ENCODE peak calls at places on chromosomes 16 and 17, in five cellular contexts. One of them, this sample, is unnamed. For H3K4me1 and H3K36me3, the result is how much of the 10 kb centered on the place peaks cover.

GRCh38 chr17:80947200-80947940 is 44.3 kb upstream of the CHMP6 start:
- DNase-seq in HCT116: no peak
- DNase-seq in adrenal gland: peak
- DNase-seq in fibroblast of lung: no peak
- DNase-seq in PC-3: no peak
- DNase-seq in this sample: no peak

GRCh38 chr17:27573971-27574525 is 56.9 kb upstream of the LGALS9 start:
- DNase-seq in HCT116: no peak
- DNase-seq in adrenal gland: peak
- DNase-seq in fibroblast of lung: peak
- DNase-seq in PC-3: peak
- DNase-seq in this sample: no peak

GRCh38 chr17:7313028-7313889 is 1.9 kb downstream of the GPS2 start:
- DNase-seq in HCT116: no peak
- DNase-seq in adrenal gland: no peak
- DNase-seq in fibroblast of lung: no peak
- DNase-seq in PC-3: peak
- DNase-seq in this sample: no peak

GRCh38 chr17:76940293-76940692 is 72.1 kb downstream of the MGAT5B start:
- DNase-seq in HCT116: no peak
- DNase-seq in adrenal gland: no peak
- DNase-seq in fibroblast of lung: no peak
- DNase-seq in PC-3: no peak
- DNase-seq in this sample: no peak

GRCh38 chr16:87324411-87325275 is 7.5 kb upstream of the C16orf95 start:
- DNase-seq in HCT116: no peak
- DNase-seq in adrenal gland: no peak
- DNase-seq in fibroblast of lung: peak
- DNase-seq in PC-3: peak
- DNase-seq in this sample: peak

GRCh38 chr17:59427425-59427921 is 96.0 kb downstream of the YPEL2 start:
- DNase-seq in HCT116: no peak
- DNase-seq in adrenal gland: peak
- DNase-seq in fibroblast of lung: peak
- DNase-seq in PC-3: peak
- DNase-seq in this sample: peak

GRCh38 chr17:32523827-32524552 is 37.2 kb downstream of the CDK5R1 start:
- DNase-seq in HCT116: no peak
- DNase-seq in adrenal gland: no peak
- DNase-seq in fibroblast of lung: no peak
- DNase-seq in PC-3: no peak
- DNase-seq in this sample: no peak

GRCh38 chr17:59365383-59365981 is 34.0 kb downstream of the YPEL2 start:
- DNase-seq in HCT116: no peak
- DNase-seq in adrenal gland: no peak
- DNase-seq in fibroblast of lung: no peak
- DNase-seq in PC-3: no peak
- DNase-seq in this sample: no peak

GRCh38 chr17:10156579-10157488 is 41.6 kb downstream of the GAS7 start:
- DNase-seq in HCT116: no peak
- DNase-seq in adrenal gland: peak
- DNase-seq in fibroblast of lung: no peak
- DNase-seq in PC-3: no peak
- DNase-seq in this sample: peak

GRCh38 chr16:78684040-78684611 is 584.7 kb downstream of the WWOX start:
- DNase-seq in HCT116: no peak
- DNase-seq in adrenal gland: peak
- DNase-seq in fibroblast of lung: peak
- DNase-seq in PC-3: peak
- DNase-seq in this sample: peak

GRCh38 chr16:49712567-49712966 is 143.3 kb downstream of the ZNF423 start:
- DNase-seq in HCT116: no peak
- DNase-seq in adrenal gland: no peak
- DNase-seq in fibroblast of lung: no peak
- DNase-seq in PC-3: no peak
- DNase-seq in this sample: no peak

GRCh38 chr17:29590261-29590978 is 972 bp upstream of the GIT1 start:
- DNase-seq in HCT116: peak
- DNase-seq in adrenal gland: no peak
- DNase-seq in fibroblast of lung: peak
- DNase-seq in PC-3: no peak
- DNase-seq in this sample: no peak

GRCh38 chr16:50311134-50311528 is 44.8 kb downstream of the ADCY7 start:
- DNase-seq in HCT116: no peak
- DNase-seq in adrenal gland: peak
- DNase-seq in fibroblast of lung: no peak
- DNase-seq in PC-3: no peak
- DNase-seq in this sample: no peak

GRCh38 chr16:20850981-20851380 is 44.7 kb downstream of the REXO5 start:
- DNase-seq in HCT116: no peak
- DNase-seq in adrenal gland: no peak
- DNase-seq in fibroblast of lung: no peak
- DNase-seq in PC-3: no peak
- DNase-seq in this sample: peak

GRCh38 chr17:33447090-33447489 is 154.0 kb upstream of the ASIC2 start:
- DNase-seq in HCT116: no peak
- DNase-seq in adrenal gland: no peak
- DNase-seq in fibroblast of lung: no peak
- DNase-seq in PC-3: no peak
- DNase-seq in this sample: no peak

GRCh38 chr17:28788100-28788499 is 44.3 kb downstream of the TRAF4 start:
- DNase-seq in HCT116: no peak
- DNase-seq in adrenal gland: no peak
- DNase-seq in fibroblast of lung: no peak
- DNase-seq in PC-3: no peak
- DNase-seq in this sample: no peak

GRCh38 chr16:86211800-86212199 is 298.5 kb upstream of the FOXF1 start:
- DNase-seq in HCT116: peak
- DNase-seq in adrenal gland: no peak
- DNase-seq in fibroblast of lung: no peak
- DNase-seq in PC-3: no peak
- DNase-seq in this sample: no peak

GRCh38 chr16:57115504-57116182 is 23.3 kb downstream of the CPNE2 start:
- DNase-seq in HCT116: no peak
- DNase-seq in adrenal gland: peak
- DNase-seq in fibroblast of lung: peak
- DNase-seq in PC-3: no peak
- DNase-seq in this sample: peak

GRCh38 chr17:45402916-45403315 is 29.8 kb downstream of the ARHGAP27 start:
- DNase-seq in HCT116: no peak
- DNase-seq in adrenal gland: no peak
- DNase-seq in fibroblast of lung: no peak
- DNase-seq in PC-3: no peak
- DNase-seq in this sample: no peak

GRCh38 chr16:78665373-78665772 is 565.9 kb downstream of the WWOX start:
- DNase-seq in HCT116: no peak
- DNase-seq in adrenal gland: no peak
- DNase-seq in fibroblast of lung: no peak
- DNase-seq in PC-3: no peak
- DNase-seq in this sample: no peak

GRCh38 chr17:17613708-17614114 is 22.2 kb upstream of the PEMT start:
- DNase-seq in HCT116: peak
- DNase-seq in adrenal gland: peak
- DNase-seq in fibroblast of lung: peak
- DNase-seq in PC-3: peak
- DNase-seq in this sample: peak

GRCh38 chr17:15479697-15480096 is 12.3 kb upstream of the CDRT4 start:
- DNase-seq in HCT116: peak
- DNase-seq in adrenal gland: no peak
- DNase-seq in fibroblast of lung: peak
- DNase-seq in PC-3: peak
- DNase-seq in this sample: no peak

GRCh38 chr16:50303041-50303604 is 36.8 kb downstream of the ADCY7 start:
- DNase-seq in HCT116: no peak
- DNase-seq in adrenal gland: no peak
- DNase-seq in fibroblast of lung: peak
- DNase-seq in PC-3: no peak
- DNase-seq in this sample: no peak

GRCh38 chr17:61756561-61756960 is 106.8 kb downstream of the BRIP1 start:
- DNase-seq in HCT116: no peak
- DNase-seq in adrenal gland: no peak
- DNase-seq in fibroblast of lung: no peak
- DNase-seq in PC-3: no peak
- DNase-seq in this sample: no peak

GRCh38 chr16:66899945-66900688 is 18.6 kb downstream of the CDH16 start:
- DNase-seq in HCT116: no peak
- DNase-seq in adrenal gland: peak
- DNase-seq in fibroblast of lung: peak
- DNase-seq in PC-3: peak
- DNase-seq in this sample: peak

GRCh38 chr16:46789499-46790414 is 41.2 kb downstream of the C16orf87 start:
- DNase-seq in HCT116: no peak
- DNase-seq in adrenal gland: peak
- DNase-seq in fibroblast of lung: peak
- DNase-seq in PC-3: peak
- DNase-seq in this sample: peak

GRCh38 chr17:74452027-74452840 is 14.2 kb upstream of the CD300A start:
- DNase-seq in HCT116: no peak
- DNase-seq in adrenal gland: peak
- DNase-seq in fibroblast of lung: no peak
- DNase-seq in PC-3: no peak
- DNase-seq in this sample: no peak

GRCh38 chr16:17362191-17362590 is 108.6 kb downstream of the XYLT1 start:
- DNase-seq in HCT116: no peak
- DNase-seq in adrenal gland: no peak
- DNase-seq in fibroblast of lung: no peak
- DNase-seq in PC-3: no peak
- DNase-seq in this sample: no peak

GRCh38 chr17:53101706-53102105 is 721.0 kb upstream of the KIF2B start:
- DNase-seq in HCT116: no peak
- DNase-seq in adrenal gland: no peak
- DNase-seq in fibroblast of lung: no peak
- DNase-seq in PC-3: no peak
- DNase-seq in this sample: no peak

GRCh38 chr16:87169509-87169985 is 147.6 kb downstream of the C16orf95 start:
- DNase-seq in HCT116: no peak
- DNase-seq in adrenal gland: no peak
- DNase-seq in fibroblast of lung: peak
- DNase-seq in PC-3: no peak
- DNase-seq in this sample: no peak

DNA sequence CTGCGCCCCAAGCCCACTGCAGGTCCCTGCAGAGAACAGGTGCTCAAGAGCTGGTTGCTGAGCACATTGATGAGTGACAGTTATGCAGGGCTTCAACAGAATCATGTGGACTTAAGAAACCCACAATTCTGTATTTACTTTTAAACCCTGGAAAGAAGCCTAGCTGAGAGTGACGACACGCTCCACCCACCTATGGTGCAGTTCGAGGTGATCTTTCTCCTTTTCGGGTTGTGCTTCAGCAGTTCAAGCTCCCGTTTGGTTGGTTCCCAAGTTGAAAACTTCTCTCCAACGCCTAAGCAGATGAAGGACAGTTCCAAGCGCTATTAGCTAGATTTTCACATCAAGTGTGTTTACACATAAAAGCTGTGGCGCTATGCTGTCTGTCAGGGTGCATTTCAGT is 23.9 kb downstream of the USP22 start:
- DNase-seq in HCT116: no peak
- DNase-seq in adrenal gland: no peak
- DNase-seq in fibroblast of lung: no peak
- DNase-seq in PC-3: no peak
- DNase-seq in this sample: no peak
- H3K4me1 ChIP-seq in HCT116: under half
- H3K4me1 ChIP-seq in adrenal gland: under half
- H3K4me1 ChIP-seq in fibroblast of lung: under half
- H3K4me1 ChIP-seq in PC-3: under half
- H3K4me1 ChIP-seq in this sample: under half

GRCh38 chr16:4452674-4453073 is 21.8 kb downstream of the NMRAL1 start:
- DNase-seq in HCT116: no peak
- DNase-seq in adrenal gland: peak
- DNase-seq in fibroblast of lung: no peak
- DNase-seq in PC-3: no peak
- DNase-seq in this sample: peak

GRCh38 chr16:4450430-4450829 is 24.0 kb downstream of the NMRAL1 start:
- DNase-seq in HCT116: no peak
- DNase-seq in adrenal gland: no peak
- DNase-seq in fibroblast of lung: no peak
- DNase-seq in PC-3: no peak
- DNase-seq in this sample: no peak

GRCh38 chr16:4454618-4455017 is 19.8 kb downstream of the NMRAL1 start:
- DNase-seq in HCT116: no peak
- DNase-seq in adrenal gland: no peak
- DNase-seq in fibroblast of lung: no peak
- DNase-seq in PC-3: no peak
- DNase-seq in this sample: no peak

GRCh38 chr16:4455081-4455480 is 19.3 kb downstream of the NMRAL1 start:
- DNase-seq in HCT116: no peak
- DNase-seq in adrenal gland: no peak
- DNase-seq in fibroblast of lung: no peak
- DNase-seq in PC-3: no peak
- DNase-seq in this sample: no peak

GRCh38 chr16:4450921-4451619 is 23.4 kb downstream of the NMRAL1 start:
- DNase-seq in HCT116: no peak
- DNase-seq in adrenal gland: no peak
- DNase-seq in fibroblast of lung: no peak
- DNase-seq in PC-3: no peak
- DNase-seq in this sample: no peak
- H3K36me3 ChIP-seq in HCT116: under half
- H3K36me3 ChIP-seq in adrenal gland: under half
- H3K36me3 ChIP-seq in fibroblast of lung: under half
- H3K36me3 ChIP-seq in PC-3: under half
- H3K36me3 ChIP-seq in this sample: half or more

GRCh38 chr16:4475880-4476790 is at the start of gene HMOX2:
- DNase-seq in HCT116: peak
- DNase-seq in adrenal gland: peak
- DNase-seq in fibroblast of lung: peak
- DNase-seq in PC-3: peak
- DNase-seq in this sample: peak
- H3K4me1 ChIP-seq in HCT116: under half
- H3K4me1 ChIP-seq in adrenal gland: under half
- H3K4me1 ChIP-seq in fibroblast of lung: under half
- H3K4me1 ChIP-seq in PC-3: under half
- H3K4me1 ChIP-seq in this sample: under half

DNA sequence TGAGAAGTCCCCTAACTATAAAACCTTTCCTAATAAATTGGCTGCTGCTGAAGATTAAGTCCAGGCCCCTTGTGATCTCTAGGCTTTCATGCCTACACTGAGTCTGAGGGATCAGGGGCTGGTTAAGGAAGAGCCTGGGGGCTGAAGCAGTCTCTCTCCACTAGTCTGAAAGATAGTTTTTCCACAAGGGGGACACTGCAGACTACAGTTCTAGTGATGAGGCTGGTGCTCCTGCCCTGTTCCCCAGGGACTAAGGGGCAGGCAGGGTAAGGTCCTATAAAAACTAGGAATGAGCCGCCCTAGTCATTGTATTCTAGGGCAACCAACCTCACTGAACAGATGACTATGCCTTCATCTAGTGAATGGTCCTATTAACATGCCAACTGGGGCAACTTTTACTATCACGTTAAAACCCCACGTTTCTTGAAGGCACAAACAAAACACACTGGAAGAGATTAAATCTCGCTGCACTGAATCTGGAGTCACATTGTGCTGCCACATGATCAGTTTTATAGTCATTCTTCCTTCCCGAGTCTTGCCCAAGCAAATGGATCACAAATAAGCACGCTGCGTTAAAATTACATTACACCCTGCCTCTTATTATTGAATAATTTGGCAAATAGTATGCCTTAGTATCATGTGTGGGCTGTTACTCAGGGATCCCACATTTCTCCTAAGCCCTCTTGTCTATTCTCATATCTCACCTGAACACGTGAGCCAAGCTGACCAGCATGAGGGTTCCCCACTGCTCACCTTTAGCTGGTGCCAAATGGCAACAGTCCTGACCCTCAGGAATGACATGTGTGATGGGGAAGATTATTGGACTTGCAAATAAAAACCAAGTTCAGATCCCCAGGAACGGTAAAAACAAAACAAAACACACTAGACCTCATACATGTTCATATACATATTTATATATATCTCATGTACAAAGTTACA is 95.4 kb upstream of the TOB1 start:
- DNase-seq in HCT116: no peak
- DNase-seq in adrenal gland: no peak
- DNase-seq in fibroblast of lung: no peak
- DNase-seq in PC-3: no peak
- DNase-seq in this sample: no peak
- H3K36me3 ChIP-seq in HCT116: under half
- H3K36me3 ChIP-seq in adrenal gland: under half
- H3K36me3 ChIP-seq in fibroblast of lung: under half
- H3K36me3 ChIP-seq in PC-3: under half
- H3K36me3 ChIP-seq in this sample: under half